ENCODE peak calls at places on chromosomes 13 and 19, in six cellular contexts. One of them, this sample, is unnamed.

GRCh38 chr19:55322495-55322894 is 2.6 kb downstream of the TMEM150B start:
- DNase-seq in aorta: no peak
- DNase-seq in WERI-Rb-1: no peak
- DNase-seq in stomach: no peak
- DNase-seq in immature natural killer cell: no peak
- DNase-seq in left kidney: no peak
- DNase-seq in this sample: no peak

GRCh38 chr13:66794340-66795031 is 435.6 kb downstream of the PCDH9 start:
- DNase-seq in left kidney: no peak
- DNase-seq in stomach: no peak
- DNase-seq in immature natural killer cell: no peak
- DNase-seq in WERI-Rb-1: peak; percentile 45
- DNase-seq in aorta: no peak
- DNase-seq in this sample: no peak

GRCh38 chr13:42181381-42181953 is 90.5 kb upstream of the AKAP11 start:
- DNase-seq in WERI-Rb-1: no peak
- DNase-seq in aorta: no peak
- DNase-seq in immature natural killer cell: no peak
- DNase-seq in left kidney: no peak
- DNase-seq in stomach: no peak
- DNase-seq in this sample: peak; percentile 72

GRCh38 chr13:73765651-73766384 is 368.4 kb downstream of the KLF12 start:
- DNase-seq in left kidney: peak; percentile 96
- DNase-seq in stomach: peak; percentile 81
- DNase-seq in aorta: peak; percentile 86
- DNase-seq in immature natural killer cell: peak; percentile 74
- DNase-seq in WERI-Rb-1: peak; percentile 94
- DNase-seq in this sample: peak; percentile 91

GRCh38 chr13:112837371-112838037 is 131.5 kb upstream of the MCF2L start:
- DNase-seq in left kidney: no peak
- DNase-seq in stomach: no peak
- DNase-seq in WERI-Rb-1: no peak
- DNase-seq in aorta: no peak
- DNase-seq in immature natural killer cell: no peak
- DNase-seq in this sample: peak; percentile 53

GRCh38 chr19:15672580-15673175 is at the start of gene CYP4F12:
- DNase-seq in stomach: peak; percentile 84
- DNase-seq in aorta: peak; percentile 86
- DNase-seq in left kidney: no peak
- DNase-seq in WERI-Rb-1: no peak
- DNase-seq in immature natural killer cell: no peak
- DNase-seq in this sample: peak; percentile 97

GRCh38 chr19:15154002-15154612 is 46.7 kb downstream of the NOTCH3 start:
- DNase-seq in aorta: peak; percentile 51
- DNase-seq in immature natural killer cell: peak; percentile 23
- DNase-seq in stomach: no peak
- DNase-seq in left kidney: peak; percentile 57
- DNase-seq in WERI-Rb-1: peak; percentile 56
- DNase-seq in this sample: peak; percentile 17

GRCh38 chr13:95627590-95627989 is 16.9 kb downstream of the DZIP1 start:
- DNase-seq in left kidney: no peak
- DNase-seq in aorta: no peak
- DNase-seq in stomach: no peak
- DNase-seq in immature natural killer cell: no peak
- DNase-seq in WERI-Rb-1: no peak
- DNase-seq in this sample: no peak

GRCh38 chr13:20525144-20525600 is 485 bp downstream of the CRYL1 start:
- DNase-seq in WERI-Rb-1: peak; percentile 39
- DNase-seq in aorta: peak; percentile 55
- DNase-seq in stomach: peak; percentile 41
- DNase-seq in immature natural killer cell: peak; percentile 18
- DNase-seq in left kidney: peak; percentile 59
- DNase-seq in this sample: peak; percentile 71

GRCh38 chr13:45847554-45848224 is 3.9 kb downstream of the SIAH3 start:
- DNase-seq in stomach: peak; percentile 26
- DNase-seq in left kidney: peak; percentile 63
- DNase-seq in WERI-Rb-1: no peak
- DNase-seq in aorta: peak; percentile 83
- DNase-seq in immature natural killer cell: no peak
- DNase-seq in this sample: peak; percentile 67

GRCh38 chr13:59016250-59016649 is 1147.5 kb downstream of the DIAPH3 start:
- DNase-seq in WERI-Rb-1: no peak
- DNase-seq in stomach: no peak
- DNase-seq in aorta: no peak
- DNase-seq in left kidney: no peak
- DNase-seq in immature natural killer cell: no peak
- DNase-seq in this sample: no peak